ENCODE peak calls at places on chromosomes 16 and 17, in six cellular contexts. One of them, this sample, is unnamed.

GRCh38 chr16:56382901-56383355 is 42.4 kb downstream of the AMFR start:
- DNase-seq in mucosa of descending colon: no peak
- DNase-seq in naive B cell: no peak
- DNase-seq in stimulated activated CD4-positive, alpha-beta T cell treated with anti-CD3 and anti-CD28 coated beads, Interleukin-12 subunit alpha, Interleukin-12 subunit beta, amount 100 ng/mL, for 4 hours: no peak
- DNase-seq in C1 segment of cervical spinal cord: no peak
- DNase-seq in progenitor cell of endocrine pancreas: no peak
- DNase-seq in this sample: peak

GRCh38 chr17:67629963-67630320 is 87.8 kb upstream of the NOL11 start:
- DNase-seq in mucosa of descending colon: no peak
- DNase-seq in naive B cell: no peak
- DNase-seq in stimulated activated CD4-positive, alpha-beta T cell treated with anti-CD3 and anti-CD28 coated beads, Interleukin-12 subunit alpha, Interleukin-12 subunit beta, amount 100 ng/mL, for 4 hours: no peak
- DNase-seq in C1 segment of cervical spinal cord: no peak
- DNase-seq in progenitor cell of endocrine pancreas: no peak
- DNase-seq in this sample: no peak

GRCh38 chr17:15999974-16000827 is 577 bp downstream of the TTC19 start:
- DNase-seq in mucosa of descending colon: no peak
- DNase-seq in naive B cell: no peak
- DNase-seq in stimulated activated CD4-positive, alpha-beta T cell treated with anti-CD3 and anti-CD28 coated beads, Interleukin-12 subunit alpha, Interleukin-12 subunit beta, amount 100 ng/mL, for 4 hours: no peak
- DNase-seq in C1 segment of cervical spinal cord: peak
- DNase-seq in progenitor cell of endocrine pancreas: no peak
- DNase-seq in this sample: no peak

GRCh38 chr17:78588258-78589030 is 11.2 kb upstream of the DNAH17 start:
- DNase-seq in mucosa of descending colon: peak
- DNase-seq in naive B cell: no peak
- DNase-seq in stimulated activated CD4-positive, alpha-beta T cell treated with anti-CD3 and anti-CD28 coated beads, Interleukin-12 subunit alpha, Interleukin-12 subunit beta, amount 100 ng/mL, for 4 hours: no peak
- DNase-seq in C1 segment of cervical spinal cord: no peak
- DNase-seq in progenitor cell of endocrine pancreas: no peak
- DNase-seq in this sample: no peak

GRCh38 chr17:77200711-77201110 is 59.9 kb downstream of the SEC14L1 start:
- DNase-seq in mucosa of descending colon: no peak
- DNase-seq in naive B cell: no peak
- DNase-seq in stimulated activated CD4-positive, alpha-beta T cell treated with anti-CD3 and anti-CD28 coated beads, Interleukin-12 subunit alpha, Interleukin-12 subunit beta, amount 100 ng/mL, for 4 hours: no peak
- DNase-seq in C1 segment of cervical spinal cord: no peak
- DNase-seq in progenitor cell of endocrine pancreas: no peak
- DNase-seq in this sample: no peak

GRCh38 chr16:11379420-11379819 is 34.2 kb downstream of the RMI2 start:
- DNase-seq in mucosa of descending colon: no peak
- DNase-seq in naive B cell: no peak
- DNase-seq in stimulated activated CD4-positive, alpha-beta T cell treated with anti-CD3 and anti-CD28 coated beads, Interleukin-12 subunit alpha, Interleukin-12 subunit beta, amount 100 ng/mL, for 4 hours: no peak
- DNase-seq in C1 segment of cervical spinal cord: no peak
- DNase-seq in progenitor cell of endocrine pancreas: no peak
- DNase-seq in this sample: no peak

GRCh38 chr17:71224824-71225575 is 895.8 kb upstream of the SOX9 start:
- DNase-seq in mucosa of descending colon: no peak
- DNase-seq in naive B cell: no peak
- DNase-seq in stimulated activated CD4-positive, alpha-beta T cell treated with anti-CD3 and anti-CD28 coated beads, Interleukin-12 subunit alpha, Interleukin-12 subunit beta, amount 100 ng/mL, for 4 hours: no peak
- DNase-seq in C1 segment of cervical spinal cord: no peak
- DNase-seq in progenitor cell of endocrine pancreas: no peak
- DNase-seq in this sample: no peak

GRCh38 chr16:47043200-47043599 is 69.7 kb upstream of the DNAJA2 start:
- DNase-seq in mucosa of descending colon: no peak
- DNase-seq in naive B cell: no peak
- DNase-seq in stimulated activated CD4-positive, alpha-beta T cell treated with anti-CD3 and anti-CD28 coated beads, Interleukin-12 subunit alpha, Interleukin-12 subunit beta, amount 100 ng/mL, for 4 hours: no peak
- DNase-seq in C1 segment of cervical spinal cord: no peak
- DNase-seq in progenitor cell of endocrine pancreas: no peak
- DNase-seq in this sample: no peak

GRCh38 chr16:86572616-86573015 is 5.7 kb upstream of the FOXL1 start:
- DNase-seq in mucosa of descending colon: no peak
- DNase-seq in naive B cell: no peak
- DNase-seq in stimulated activated CD4-positive, alpha-beta T cell treated with anti-CD3 and anti-CD28 coated beads, Interleukin-12 subunit alpha, Interleukin-12 subunit beta, amount 100 ng/mL, for 4 hours: no peak
- DNase-seq in C1 segment of cervical spinal cord: no peak
- DNase-seq in progenitor cell of endocrine pancreas: no peak
- DNase-seq in this sample: no peak

GRCh38 chr17:28925912-28926365 is 23.1 kb upstream of the DHRS13 start:
- DNase-seq in mucosa of descending colon: no peak
- DNase-seq in naive B cell: peak
- DNase-seq in stimulated activated CD4-positive, alpha-beta T cell treated with anti-CD3 and anti-CD28 coated beads, Interleukin-12 subunit alpha, Interleukin-12 subunit beta, amount 100 ng/mL, for 4 hours: no peak
- DNase-seq in C1 segment of cervical spinal cord: no peak
- DNase-seq in progenitor cell of endocrine pancreas: no peak
- DNase-seq in this sample: no peak

GRCh38 chr16:60771138-60771537 is 1265.1 kb downstream of the CDH8 start:
- DNase-seq in mucosa of descending colon: no peak
- DNase-seq in naive B cell: no peak
- DNase-seq in stimulated activated CD4-positive, alpha-beta T cell treated with anti-CD3 and anti-CD28 coated beads, Interleukin-12 subunit alpha, Interleukin-12 subunit beta, amount 100 ng/mL, for 4 hours: no peak
- DNase-seq in C1 segment of cervical spinal cord: no peak
- DNase-seq in progenitor cell of endocrine pancreas: no peak
- DNase-seq in this sample: no peak

GRCh38 chr17:66982011-66982508 is 17.6 kb downstream of the CACNG4 start:
- DNase-seq in mucosa of descending colon: no peak
- DNase-seq in naive B cell: no peak
- DNase-seq in stimulated activated CD4-positive, alpha-beta T cell treated with anti-CD3 and anti-CD28 coated beads, Interleukin-12 subunit alpha, Interleukin-12 subunit beta, amount 100 ng/mL, for 4 hours: no peak
- DNase-seq in C1 segment of cervical spinal cord: no peak
- DNase-seq in progenitor cell of endocrine pancreas: no peak
- DNase-seq in this sample: no peak

GRCh38 chr17:20967776-20968175 is 75.0 kb downstream of the USP22 start:
- DNase-seq in mucosa of descending colon: no peak
- DNase-seq in naive B cell: no peak
- DNase-seq in stimulated activated CD4-positive, alpha-beta T cell treated with anti-CD3 and anti-CD28 coated beads, Interleukin-12 subunit alpha, Interleukin-12 subunit beta, amount 100 ng/mL, for 4 hours: no peak
- DNase-seq in C1 segment of cervical spinal cord: no peak
- DNase-seq in progenitor cell of endocrine pancreas: no peak
- DNase-seq in this sample: no peak

GRCh38 chr17:80195671-80196529 is 24.2 kb downstream of the SGSH start:
- DNase-seq in mucosa of descending colon: peak
- DNase-seq in naive B cell: peak
- DNase-seq in stimulated activated CD4-positive, alpha-beta T cell treated with anti-CD3 and anti-CD28 coated beads, Interleukin-12 subunit alpha, Interleukin-12 subunit beta, amount 100 ng/mL, for 4 hours: peak
- DNase-seq in C1 segment of cervical spinal cord: no peak
- DNase-seq in progenitor cell of endocrine pancreas: no peak
- DNase-seq in this sample: no peak

GRCh38 chr17:69961488-69962145 is 113.4 kb upstream of the KCNJ16 start:
- DNase-seq in mucosa of descending colon: no peak
- DNase-seq in naive B cell: no peak
- DNase-seq in stimulated activated CD4-positive, alpha-beta T cell treated with anti-CD3 and anti-CD28 coated beads, Interleukin-12 subunit alpha, Interleukin-12 subunit beta, amount 100 ng/mL, for 4 hours: no peak
- DNase-seq in C1 segment of cervical spinal cord: no peak
- DNase-seq in progenitor cell of endocrine pancreas: no peak
- DNase-seq in this sample: no peak

GRCh38 chr17:34369196-34369500 is 6.1 kb upstream of the CCL1 start:
- DNase-seq in mucosa of descending colon: no peak
- DNase-seq in naive B cell: no peak
- DNase-seq in stimulated activated CD4-positive, alpha-beta T cell treated with anti-CD3 and anti-CD28 coated beads, Interleukin-12 subunit alpha, Interleukin-12 subunit beta, amount 100 ng/mL, for 4 hours: no peak
- DNase-seq in C1 segment of cervical spinal cord: no peak
- DNase-seq in progenitor cell of endocrine pancreas: no peak
- DNase-seq in this sample: no peak

GRCh38 chr17:18206962-18207361 is 18.5 kb upstream of the LLGL1 start:
- DNase-seq in mucosa of descending colon: no peak
- DNase-seq in naive B cell: no peak
- DNase-seq in stimulated activated CD4-positive, alpha-beta T cell treated with anti-CD3 and anti-CD28 coated beads, Interleukin-12 subunit alpha, Interleukin-12 subunit beta, amount 100 ng/mL, for 4 hours: no peak
- DNase-seq in C1 segment of cervical spinal cord: no peak
- DNase-seq in progenitor cell of endocrine pancreas: no peak
- DNase-seq in this sample: no peak

GRCh38 chr16:19883296-19883951 is 1.2 kb downstream of the GPRC5B start:
- DNase-seq in mucosa of descending colon: peak
- DNase-seq in naive B cell: no peak
- DNase-seq in stimulated activated CD4-positive, alpha-beta T cell treated with anti-CD3 and anti-CD28 coated beads, Interleukin-12 subunit alpha, Interleukin-12 subunit beta, amount 100 ng/mL, for 4 hours: peak
- DNase-seq in C1 segment of cervical spinal cord: peak
- DNase-seq in progenitor cell of endocrine pancreas: peak
- DNase-seq in this sample: no peak

GRCh38 chr17:75877752-75878173 is 618 bp downstream of the TRIM47 start:
- DNase-seq in mucosa of descending colon: peak
- DNase-seq in naive B cell: peak
- DNase-seq in stimulated activated CD4-positive, alpha-beta T cell treated with anti-CD3 and anti-CD28 coated beads, Interleukin-12 subunit alpha, Interleukin-12 subunit beta, amount 100 ng/mL, for 4 hours: peak
- DNase-seq in C1 segment of cervical spinal cord: peak
- DNase-seq in progenitor cell of endocrine pancreas: peak
- DNase-seq in this sample: no peak

GRCh38 chr17:77741109-77741508 is 217.4 kb upstream of the TNRC6C start:
- DNase-seq in mucosa of descending colon: peak
- DNase-seq in naive B cell: no peak
- DNase-seq in stimulated activated CD4-positive, alpha-beta T cell treated with anti-CD3 and anti-CD28 coated beads, Interleukin-12 subunit alpha, Interleukin-12 subunit beta, amount 100 ng/mL, for 4 hours: no peak
- DNase-seq in C1 segment of cervical spinal cord: no peak
- DNase-seq in progenitor cell of endocrine pancreas: no peak
- DNase-seq in this sample: no peak

GRCh38 chr16:25063865-25064264 is 47.7 kb upstream of the LCMT1 start:
- DNase-seq in mucosa of descending colon: no peak
- DNase-seq in naive B cell: no peak
- DNase-seq in stimulated activated CD4-positive, alpha-beta T cell treated with anti-CD3 and anti-CD28 coated beads, Interleukin-12 subunit alpha, Interleukin-12 subunit beta, amount 100 ng/mL, for 4 hours: no peak
- DNase-seq in C1 segment of cervical spinal cord: no peak
- DNase-seq in progenitor cell of endocrine pancreas: no peak
- DNase-seq in this sample: no peak

GRCh38 chr17:50470451-50470850 is 1.8 kb upstream of the CHAD start:
- DNase-seq in mucosa of descending colon: peak
- DNase-seq in naive B cell: no peak
- DNase-seq in stimulated activated CD4-positive, alpha-beta T cell treated with anti-CD3 and anti-CD28 coated beads, Interleukin-12 subunit alpha, Interleukin-12 subunit beta, amount 100 ng/mL, for 4 hours: no peak
- DNase-seq in C1 segment of cervical spinal cord: no peak
- DNase-seq in progenitor cell of endocrine pancreas: no peak
- DNase-seq in this sample: no peak

GRCh38 chr17:68101992-68102758 is 66.6 kb downstream of the KPNA2 start:
- DNase-seq in mucosa of descending colon: peak
- DNase-seq in naive B cell: peak
- DNase-seq in stimulated activated CD4-positive, alpha-beta T cell treated with anti-CD3 and anti-CD28 coated beads, Interleukin-12 subunit alpha, Interleukin-12 subunit beta, amount 100 ng/mL, for 4 hours: peak
- DNase-seq in C1 segment of cervical spinal cord: no peak
- DNase-seq in progenitor cell of endocrine pancreas: no peak
- DNase-seq in this sample: no peak

GRCh38 chr17:68196394-68197090 is 51.3 kb upstream of the AMZ2 start:
- DNase-seq in mucosa of descending colon: no peak
- DNase-seq in naive B cell: no peak
- DNase-seq in stimulated activated CD4-positive, alpha-beta T cell treated with anti-CD3 and anti-CD28 coated beads, Interleukin-12 subunit alpha, Interleukin-12 subunit beta, amount 100 ng/mL, for 4 hours: no peak
- DNase-seq in C1 segment of cervical spinal cord: no peak
- DNase-seq in progenitor cell of endocrine pancreas: no peak
- DNase-seq in this sample: peak

GRCh38 chr17:72699566-72699965 is 392.9 kb downstream of the SLC39A11 start:
- DNase-seq in mucosa of descending colon: no peak
- DNase-seq in naive B cell: no peak
- DNase-seq in stimulated activated CD4-positive, alpha-beta T cell treated with anti-CD3 and anti-CD28 coated beads, Interleukin-12 subunit alpha, Interleukin-12 subunit beta, amount 100 ng/mL, for 4 hours: no peak
- DNase-seq in C1 segment of cervical spinal cord: peak
- DNase-seq in progenitor cell of endocrine pancreas: no peak
- DNase-seq in this sample: no peak

GRCh38 chr16:25311950-25312349 is 54.3 kb upstream of the ZKSCAN2 start:
- DNase-seq in mucosa of descending colon: no peak
- DNase-seq in naive B cell: no peak
- DNase-seq in stimulated activated CD4-positive, alpha-beta T cell treated with anti-CD3 and anti-CD28 coated beads, Interleukin-12 subunit alpha, Interleukin-12 subunit beta, amount 100 ng/mL, for 4 hours: no peak
- DNase-seq in C1 segment of cervical spinal cord: no peak
- DNase-seq in progenitor cell of endocrine pancreas: no peak
- DNase-seq in this sample: no peak